ENCODE peak calls at places on chromosomes 13 and 19, in seven cellular contexts. B is tibial nerve; V is central memory CD8-positive, alpha-beta T cell; C is T-cell; H is kidney tubule cell; R is ELF-1; W is Kasumi-1. P is an unnamed sample.

GRCh38 chr13:108610517-108610916 is 18.9 kb upstream of the MYO16 start:
- DNase-seq in B (no peak), V (no peak), C (no peak), H (no peak), R (no peak), W (no peak), P (no peak)

GRCh38 chr13:99124695-99125334 is 75.8 kb upstream of the UBAC2 start:
- DNase-seq in B (no peak), V (no peak), C (no peak), H (peak), R (no peak), W (peak), P (no peak)

GRCh38 chr19:4910594-4911273 is 1.4 kb downstream of the UHRF1 start:
- DNase-seq in B (no peak), V (no peak), C (no peak), H (peak), R (peak), W (peak), P (no peak)

GRCh38 chr13:77872995-77873394 is 45.6 kb downstream of the EDNRB start:
- DNase-seq in B (no peak), V (no peak), C (no peak), H (no peak), R (no peak), W (no peak), P (no peak)

GRCh38 chr13:110689711-110690110 is 16.2 kb downstream of the CARS2 start:
- DNase-seq in B (no peak), V (no peak), C (no peak), H (no peak), R (no peak), W (no peak), P (no peak)

GRCh38 chr13:52809310-52809769 is 39.1 kb downstream of the PCDH8 start:
- DNase-seq in B (no peak), V (no peak), C (no peak), H (peak), R (peak), W (peak), P (peak)

GRCh38 chr13:109400625-109401257 is 385.6 kb downstream of the IRS2 start:
- DNase-seq in B (no peak), V (no peak), C (no peak), H (no peak), R (no peak), W (no peak), P (no peak)

GRCh38 chr19:57241181-57241580 is 749 bp downstream of the ZNF805 start:
- DNase-seq in B (no peak), V (no peak), C (no peak), H (peak), R (peak), W (peak), P (no peak)

P was measured in stimulated activated naive CD4-positive, alpha-beta T cell.